ENCODE peak calls at places on chromosomes 11 and 22, in nine cellular contexts. L is CD4-positive, alpha-beta memory T cell; Q is cardiac fibroblast; H is HepG2; Z is fibroblast of lung; O is mesendoderm; K is iPS DF 6.9; A is GM23248; E is HL-60. P is an unnamed sample.

GRCh38 chr11:126106929-126107328 is 44.3 kb upstream of the CDON start:
- DNase-seq in L (no peak), Q (no peak), H (no peak), Z (no peak), O (no peak), K (no peak), A (no peak), E (no peak), P (no peak)

GRCh38 chr11:62479631-62480201 is 60.9 kb downstream of the SCGB1A1 start:
- DNase-seq in L (no peak), Q (peak; percentile 52), H (no peak), Z (no peak), O (no peak), K (no peak), A (peak; percentile 15), E (no peak), P (no peak)

GRCh38 chr11:70501933-70502540 is 103.7 kb downstream of the CTTN start:
- DNase-seq in L (no peak), Q (no peak), H (no peak), Z (no peak), O (no peak), K (no peak), A (no peak), E (no peak), P (no peak)

GRCh38 chr11:129888451-129888850 is 6.9 kb downstream of the NFRKB start:
- DNase-seq in L (peak; percentile 43), Q (no peak), H (no peak), Z (no peak), O (no peak), K (no peak), A (no peak), E (no peak), P (no peak)

GRCh38 chr22:29314537-29315285 is 786 bp downstream of the RASL10A start:
- DNase-seq in L (no peak), Q (no peak), H (no peak), Z (no peak), O (no peak), K (no peak), A (peak; percentile 36), E (no peak), P (no peak)

GRCh38 chr11:46390331-46391171 is 1.0 kb downstream of the CHRM4 start:
- DNase-seq in L (no peak), Q (no peak), H (no peak), Z (no peak), O (no peak), K (no peak), A (no peak), E (no peak), P (no peak)

GRCh38 chr11:66906077-66906929 is 49.4 kb downstream of the LRFN4 start:
- DNase-seq in L (no peak), Q (peak; percentile 62), H (peak; percentile 81), Z (peak; percentile 73), O (no peak), K (no peak), A (peak; percentile 26), E (no peak), P (peak; percentile 24)

GRCh38 chr11:350723-351255 is 18.5 kb upstream of the B4GALNT4 start:
- DNase-seq in L (no peak), Q (peak; percentile 22), H (no peak), Z (no peak), O (peak; percentile 61), K (no peak), A (peak; percentile 71), E (no peak), P (no peak)

GRCh38 chr22:23970201-23970641 is 3.5 kb downstream of the DDTL start:
- DNase-seq in L (no peak), Q (no peak), H (no peak), Z (no peak), O (no peak), K (no peak), A (no peak), E (peak; percentile 34), P (no peak)

GRCh38 chr22:23970816-23971482 is 3.3 kb downstream of the DDT start:
- DNase-seq in L (no peak), Q (no peak), H (no peak), Z (no peak), O (no peak), K (no peak), A (no peak), E (no peak), P (no peak)

DNA sequence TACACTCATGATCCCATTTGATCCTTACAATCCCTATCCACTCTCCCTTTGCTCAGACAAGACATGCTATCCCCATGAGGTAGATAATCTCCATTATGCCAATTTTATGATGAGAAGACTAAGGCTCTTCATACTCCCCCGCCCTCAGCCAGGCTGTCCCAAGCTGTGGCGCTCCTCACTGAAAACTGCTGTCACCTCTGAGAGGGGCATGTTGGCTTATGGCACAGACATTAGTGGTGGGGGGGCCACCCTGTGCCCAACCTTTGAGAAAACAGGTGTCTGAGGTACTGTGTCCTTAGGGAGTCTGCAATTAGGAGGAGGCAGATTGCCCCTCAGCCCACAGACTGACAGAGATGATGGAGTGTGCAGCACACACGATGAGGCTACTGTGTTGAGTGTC is 2.4 kb downstream of the DDTL start:
- DNase-seq in L (no peak), Q (no peak), H (no peak), Z (no peak), O (no peak), K (no peak), A (no peak), E (no peak), P (no peak)
- H3K4me3 ChIP-seq in L (no peak overlapping the region), Q (no peak overlapping the region), H (no peak overlapping the region), Z (no peak overlapping the region), O (no peak overlapping the region), K (no peak overlapping the region), A (no peak overlapping the region), E (no peak overlapping the region), P (no peak overlapping the region)

GRCh38 chr22:42073568-42074152 is 388 bp upstream of the PHETA2 start:
- DNase-seq in L (no peak), Q (no peak), H (no peak), Z (no peak), O (no peak), K (no peak), A (no peak), E (no peak), P (no peak)

GRCh38 chr22:42076764-42077485 is 2.6 kb upstream of the SMDT1 start:
- DNase-seq in L (no peak), Q (no peak), H (no peak), Z (no peak), O (no peak), K (no peak), A (no peak), E (no peak), P (no peak)

GRCh38 chr22:42074846-42075245 is 798 bp downstream of the PHETA2 start:
- DNase-seq in L (no peak), Q (no peak), H (no peak), Z (no peak), O (no peak), K (no peak), A (no peak), E (no peak), P (no peak)

GRCh38 chr22:42074153-42074750 is at the start of gene PHETA2:
- DNase-seq in L (peak; percentile 44), Q (peak; percentile 60), H (no peak), Z (peak; percentile 45), O (peak; percentile 46), K (no peak), A (peak; percentile 80), E (no peak), P (peak; percentile 60)

DNA sequence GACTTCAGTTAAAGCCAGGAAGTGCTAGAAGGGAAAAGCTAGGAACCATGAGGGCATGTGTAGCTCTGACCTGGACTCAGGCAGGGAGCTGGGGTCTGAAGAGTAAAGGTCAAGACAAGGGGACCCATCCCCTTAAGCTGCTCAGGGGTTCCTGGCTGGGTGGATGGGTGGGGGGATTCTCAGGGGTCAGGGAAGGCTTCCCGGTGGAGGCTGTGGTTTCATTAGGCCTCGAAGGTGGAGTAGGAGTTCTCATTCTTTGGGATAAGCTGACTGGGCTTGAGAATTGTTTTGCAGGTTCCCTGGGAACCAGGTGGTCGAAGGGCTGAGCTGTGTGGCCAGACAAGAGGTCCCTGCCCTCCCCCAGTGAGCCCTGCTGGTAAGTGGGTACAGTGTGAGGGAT is 1.2 kb downstream of the PHETA2 start:
- DNase-seq in L (no peak), Q (no peak), H (no peak), Z (no peak), O (no peak), K (no peak), A (no peak), E (no peak), P (no peak)
- H3K4me3 ChIP-seq in L (no peak overlapping the region), Q (peak overlapping the region; percentile 77), H (no peak overlapping the region), Z (peak overlapping the region; percentile 65), O (no peak overlapping the region), K (no peak overlapping the region), A (peak overlapping the region; percentile 77), E (no peak overlapping the region), P (peak overlapping the region; percentile 79)

GRCh38 chr11:121067912-121068652 is 33.0 kb upstream of the TECTA start:
- DNase-seq in L (no peak), Q (no peak), H (no peak), Z (peak; percentile 28), O (no peak), K (no peak), A (no peak), E (no peak), P (no peak)

GRCh38 chr11:121067453-121067852 is 33.6 kb upstream of the TECTA start:
- DNase-seq in L (no peak), Q (no peak), H (peak; percentile 97), Z (peak; percentile 76), O (no peak), K (no peak), A (no peak), E (no peak), P (no peak)

GRCh38 chr11:121066623-121067022 is 34.4 kb upstream of the TECTA start:
- DNase-seq in L (no peak), Q (no peak), H (no peak), Z (no peak), O (no peak), K (no peak), A (no peak), E (no peak), P (no peak)

GRCh38 chr11:121067026-121067425 is 34.0 kb upstream of the TECTA start:
- DNase-seq in L (no peak), Q (no peak), H (no peak), Z (no peak), O (no peak), K (no peak), A (no peak), E (no peak), P (no peak)

DNA sequence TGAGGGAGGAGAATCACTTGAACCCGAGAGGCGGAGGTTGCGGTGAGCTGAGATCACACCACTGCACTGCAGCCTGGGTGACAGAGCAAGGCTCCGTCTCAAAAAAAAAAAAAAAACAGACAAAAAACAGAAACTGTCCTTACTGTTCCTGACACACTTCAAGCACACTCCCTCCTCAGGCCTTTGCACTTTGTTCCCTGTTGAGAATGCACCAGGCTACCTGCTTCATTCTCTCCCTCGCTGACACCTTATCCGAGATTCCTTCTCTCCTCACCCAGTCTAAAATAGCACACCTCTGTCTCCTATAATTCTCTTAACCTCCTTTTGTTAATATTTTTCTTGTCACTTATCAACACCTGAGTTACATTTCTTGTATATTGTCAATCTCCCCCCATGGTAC is 32.3 kb upstream of the TECTA start:
- DNase-seq in L (no peak), Q (no peak), H (no peak), Z (no peak), O (no peak), K (no peak), A (no peak), E (no peak), P (no peak)
- H3K4me3 ChIP-seq in L (no peak overlapping the region), Q (no peak overlapping the region), H (no peak overlapping the region), Z (no peak overlapping the region), O (no peak overlapping the region), K (no peak overlapping the region), A (no peak overlapping the region), E (no peak overlapping the region), P (no peak overlapping the region)

GRCh38 chr11:128484172-128484571 is 103.2 kb downstream of the ETS1 start:
- DNase-seq in L (no peak), Q (no peak), H (no peak), Z (no peak), O (peak; percentile 64), K (no peak), A (no peak), E (no peak), P (no peak)

GRCh38 chr11:128482092-128482491 is 105.3 kb downstream of the ETS1 start:
- DNase-seq in L (no peak), Q (no peak), H (no peak), Z (no peak), O (no peak), K (no peak), A (no peak), E (no peak), P (no peak)

GRCh38 chr11:128482512-128483191 is 104.7 kb downstream of the ETS1 start:
- DNase-seq in L (peak; percentile 77), Q (peak; percentile 94), H (no peak), Z (peak; percentile 80), O (no peak), K (no peak), A (peak; percentile 76), E (no peak), P (peak; percentile 94)

GRCh38 chr11:128481135-128481534 is 106.2 kb downstream of the ETS1 start:
- DNase-seq in L (no peak), Q (peak; percentile 94), H (no peak), Z (peak; percentile 97), O (no peak), K (no peak), A (peak; percentile 84), E (no peak), P (peak; percentile 95)

GRCh38 chr11:128483211-128483788 is 104.1 kb downstream of the ETS1 start:
- DNase-seq in L (peak; percentile 64), Q (no peak), H (no peak), Z (no peak), O (no peak), K (no peak), A (no peak), E (no peak), P (no peak)
- H3K4me3 ChIP-seq in L (peak overlapping the region; percentile 47), Q (no peak overlapping the region), H (no peak overlapping the region), Z (no peak overlapping the region), O (no peak overlapping the region), K (no peak overlapping the region), A (no peak overlapping the region), E (no peak overlapping the region), P (no peak overlapping the region)

P was measured in AG10803.